ENCODE peak calls at places on chromosomes 5 and 9, in ten cellular contexts. N is PC-3, L is cardiac muscle cell, I is PC-9, M is osteocyte, F is AG10803, D is BE2C, Z is GM23338, C is body of pancreas, T is GM13977. E is an unnamed sample.

GRCh38 chr5:173663810-173664526 is 47.5 kb upstream of the BOD1 start:
- DNase-seq in N (no peak), L (no peak), I (no peak), M (no peak), F (no peak), D (peak), Z (no peak), C (peak), T (no peak), E (no peak)

GRCh38 chr5:1554410-1554967 is 30.7 kb upstream of the LPCAT1 start:
- DNase-seq in N (no peak), L (no peak), I (peak), M (peak), F (no peak), D (no peak), Z (no peak), C (no peak), T (peak), E (peak)

GRCh38 chr9:82532504-82532903 is 530.4 kb downstream of the RASEF start:
- DNase-seq in N (peak), L (no peak), I (no peak), M (no peak), F (no peak), D (no peak), Z (no peak), C (no peak), T (no peak), E (no peak)

GRCh38 chr5:57468481-57469165 is 14.0 kb downstream of the ACTBL2 start:
- DNase-seq in N (no peak), L (no peak), I (peak), M (no peak), F (peak), D (no peak), Z (no peak), C (no peak), T (no peak), E (no peak)

GRCh38 chr9:83646500-83647239 is 23.7 kb downstream of the IDNK start:
- DNase-seq in N (no peak), L (peak), I (no peak), M (no peak), F (no peak), D (no peak), Z (no peak), C (no peak), T (no peak), E (no peak)

GRCh38 chr9:109683521-109683920 is 96.5 kb upstream of the PALM2AKAP2 start:
- DNase-seq in N (peak), L (no peak), I (no peak), M (no peak), F (no peak), D (no peak), Z (no peak), C (no peak), T (no peak), E (no peak)

GRCh38 chr5:150224483-150225027 is 34.7 kb downstream of the SLC6A7 start:
- DNase-seq in N (no peak), L (no peak), I (no peak), M (no peak), F (peak), D (no peak), Z (no peak), C (no peak), T (no peak), E (no peak)

GRCh38 chr5:178637356-178638069 is 10.7 kb upstream of the CLK4 start:
- DNase-seq in N (no peak), L (no peak), I (no peak), M (no peak), F (no peak), D (no peak), Z (no peak), C (no peak), T (no peak), E (no peak)

GRCh38 chr9:91361294-91362201 is at the start of gene AUH:
- DNase-seq in N (peak), L (peak), I (peak), M (peak), F (peak), D (peak), Z (peak), C (peak), T (peak), E (peak)

GRCh38 chr9:116656977-116657376 is 30.1 kb upstream of the TRIM32 start:
- DNase-seq in N (no peak), L (no peak), I (no peak), M (no peak), F (peak), D (no peak), Z (no peak), C (no peak), T (no peak), E (no peak)

GRCh38 chr9:37730840-37731239 is 22.8 kb upstream of the TRMT10B start:
- DNase-seq in N (no peak), L (no peak), I (no peak), M (no peak), F (no peak), D (no peak), Z (no peak), C (no peak), T (no peak), E (no peak)

GRCh38 chr5:13478831-13479465 is 465.5 kb downstream of the DNAH5 start:
- DNase-seq in N (peak), L (peak), I (no peak), M (no peak), F (peak), D (peak), Z (peak), C (peak), T (peak), E (no peak)

GRCh38 chr5:142886211-142886610 is 116.0 kb downstream of the ARHGAP26 start:
- DNase-seq in N (no peak), L (no peak), I (no peak), M (no peak), F (no peak), D (no peak), Z (no peak), C (no peak), T (no peak), E (no peak)

GRCh38 chr5:68562308-68562707 is 346.8 kb downstream of the PIK3R1 start:
- DNase-seq in N (no peak), L (peak), I (no peak), M (no peak), F (no peak), D (peak), Z (no peak), C (peak), T (no peak), E (no peak)

GRCh38 chr5:124411089-124411488 is 335.4 kb downstream of the ZNF608 start:
- DNase-seq in N (no peak), L (no peak), I (no peak), M (no peak), F (no peak), D (no peak), Z (no peak), C (no peak), T (no peak), E (no peak)

GRCh38 chr5:149452007-149452664 is 73.0 kb upstream of the IL17B start:
- DNase-seq in N (no peak), L (peak), I (no peak), M (no peak), F (peak), D (no peak), Z (peak), C (peak), T (no peak), E (no peak)

GRCh38 chr5:142426676-142427364 is 102.0 kb upstream of the SPRY4 start:
- DNase-seq in N (no peak), L (no peak), I (no peak), M (no peak), F (no peak), D (no peak), Z (no peak), C (no peak), T (no peak), E (no peak)

GRCh38 chr9:133046196-133046899 is 15.4 kb upstream of the CEL start:
- DNase-seq in N (no peak), L (no peak), I (no peak), M (no peak), F (no peak), D (no peak), Z (no peak), C (no peak), T (no peak), E (no peak)

GRCh38 chr9:135971892-135972291 is 10.7 kb upstream of the UBAC1 start:
- DNase-seq in N (peak), L (peak), I (peak), M (no peak), F (no peak), D (no peak), Z (peak), C (peak), T (no peak), E (no peak)

GRCh38 chr9:104856413-104856941 is 71.5 kb downstream of the ABCA1 start:
- DNase-seq in N (peak), L (no peak), I (peak), M (no peak), F (no peak), D (no peak), Z (no peak), C (no peak), T (no peak), E (no peak)

GRCh38 chr9:92627651-92628050 is 42.3 kb downstream of the IPPK start:
- DNase-seq in N (no peak), L (no peak), I (no peak), M (no peak), F (peak), D (no peak), Z (no peak), C (no peak), T (no peak), E (no peak)

GRCh38 chr5:141753971-141754713 is 72.1 kb upstream of the ARAP3 start:
- DNase-seq in N (peak), L (peak), I (peak), M (no peak), F (peak), D (no peak), Z (peak), C (peak), T (peak), E (no peak)

GRCh38 chr5:74035521-74035937 is 409.5 kb downstream of the ARHGEF28 start:
- DNase-seq in N (peak), L (peak), I (peak), M (no peak), F (peak), D (peak), Z (peak), C (no peak), T (peak), E (no peak)

GRCh38 chr9:136577941-136578619 is 32.2 kb upstream of the NOTCH1 start:
- DNase-seq in N (no peak), L (no peak), I (peak), M (no peak), F (no peak), D (no peak), Z (no peak), C (no peak), T (no peak), E (no peak)

GRCh38 chr5:172451771-172452197 is 2.5 kb downstream of the SH3PXD2B start:
- DNase-seq in N (peak), L (no peak), I (peak), M (no peak), F (peak), D (no peak), Z (peak), C (peak), T (no peak), E (no peak)

GRCh38 chr5:176870110-176870591 is 29.0 kb downstream of the HK3 start:
- DNase-seq in N (peak), L (peak), I (no peak), M (no peak), F (peak), D (peak), Z (peak), C (peak), T (no peak), E (no peak)

GRCh38 chr5:176817369-176817841 is 7.0 kb downstream of the UNC5A start:
- DNase-seq in N (no peak), L (peak), I (no peak), M (no peak), F (no peak), D (peak), Z (peak), C (no peak), T (no peak), E (no peak)

GRCh38 chr5:173454381-173454763 is 126.2 kb upstream of the STC2 start:
- DNase-seq in N (peak), L (no peak), I (peak), M (no peak), F (peak), D (no peak), Z (no peak), C (no peak), T (no peak), E (no peak)

GRCh38 chr5:55159763-55160492 is at the start of gene GPX8:
- DNase-seq in N (peak), L (peak), I (peak), M (no peak), F (peak), D (no peak), Z (peak), C (peak), T (peak), E (no peak)

GRCh38 chr9:120873512-120873911 is 3.5 kb downstream of the PHF19 start:
- DNase-seq in N (peak), L (no peak), I (peak), M (no peak), F (no peak), D (no peak), Z (peak), C (peak), T (no peak), E (no peak)

GRCh38 chr9:88950341-88951141 is 40.7 kb upstream of the S1PR3 start:
- DNase-seq in N (peak), L (peak), I (peak), M (no peak), F (peak), D (no peak), Z (no peak), C (no peak), T (no peak), E (no peak)

GRCh38 chr5:118326496-118327045 is 661.8 kb downstream of the DTWD2 start:
- DNase-seq in N (peak), L (no peak), I (no peak), M (no peak), F (peak), D (no peak), Z (no peak), C (no peak), T (no peak), E (no peak)

GRCh38 chr9:96459268-96460007 is 9.5 kb downstream of the HABP4 start:
- DNase-seq in N (peak), L (no peak), I (no peak), M (peak), F (no peak), D (no peak), Z (no peak), C (no peak), T (no peak), E (no peak)

GRCh38 chr9:2210201-2210600 is 195.1 kb downstream of the SMARCA2 start:
- DNase-seq in N (peak), L (no peak), I (no peak), M (no peak), F (no peak), D (no peak), Z (no peak), C (no peak), T (no peak), E (no peak)

DNA sequence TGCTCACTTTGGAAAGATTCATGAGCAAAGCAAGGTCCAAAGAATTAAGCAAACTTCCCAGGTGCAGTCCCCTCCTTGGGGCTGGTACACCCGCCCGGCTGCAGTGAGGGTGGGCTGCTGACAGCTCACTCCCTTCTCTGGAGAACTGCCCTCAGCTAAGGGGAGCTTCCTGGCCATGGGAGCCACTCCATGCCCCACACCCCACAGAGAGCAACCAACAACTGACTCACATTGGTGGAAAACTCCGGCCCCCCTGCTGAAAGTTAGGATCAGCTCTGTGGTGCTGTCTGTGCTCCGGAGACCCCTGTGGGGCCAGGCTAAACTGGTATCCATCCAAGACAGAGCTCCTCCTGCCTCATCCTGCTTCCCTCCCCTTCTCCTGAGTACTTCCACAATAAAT is 223.0 kb downstream of the GABBR2 start:
- DNase-seq in N (no peak), L (no peak), I (no peak), M (no peak), F (no peak), D (no peak), Z (no peak), C (no peak), T (no peak), E (no peak)
- TF ChIP-seq CTCF in N (no peak), L (no peak), I (no peak), M (no peak), F (no peak), D (no peak), Z (no peak), C (no peak), T (no peak), E (no peak)

GRCh38 chr9:115013998-115014397 is 83.6 kb upstream of the TNFSF8 start:
- DNase-seq in N (peak), L (peak), I (peak), M (peak), F (peak), D (peak), Z (peak), C (peak), T (peak), E (no peak)
- TF ChIP-seq CTCF in N (peak), L (peak), I (peak), M (peak), F (peak), D (peak), Z (peak), C (peak), T (peak), E (peak)

GRCh38 chr9:126615251-126615790 is 1.6 kb downstream of the LMX1B start:
- DNase-seq in N (no peak), L (no peak), I (no peak), M (no peak), F (peak), D (no peak), Z (peak), C (peak), T (peak), E (no peak)

GRCh38 chr9:126617003-126617739 is 3.4 kb downstream of the LMX1B start:
- DNase-seq in N (no peak), L (no peak), I (no peak), M (no peak), F (no peak), D (no peak), Z (peak), C (peak), T (peak), E (no peak)

GRCh38 chr9:126614455-126615248 is 924 bp downstream of the LMX1B start:
- DNase-seq in N (no peak), L (no peak), I (no peak), M (no peak), F (no peak), D (no peak), Z (peak), C (no peak), T (peak), E (no peak)

GRCh38 chr9:126616521-126616976 is 2.8 kb downstream of the LMX1B start:
- DNase-seq in N (no peak), L (no peak), I (no peak), M (no peak), F (no peak), D (no peak), Z (peak), C (peak), T (peak), E (no peak)

DNA sequence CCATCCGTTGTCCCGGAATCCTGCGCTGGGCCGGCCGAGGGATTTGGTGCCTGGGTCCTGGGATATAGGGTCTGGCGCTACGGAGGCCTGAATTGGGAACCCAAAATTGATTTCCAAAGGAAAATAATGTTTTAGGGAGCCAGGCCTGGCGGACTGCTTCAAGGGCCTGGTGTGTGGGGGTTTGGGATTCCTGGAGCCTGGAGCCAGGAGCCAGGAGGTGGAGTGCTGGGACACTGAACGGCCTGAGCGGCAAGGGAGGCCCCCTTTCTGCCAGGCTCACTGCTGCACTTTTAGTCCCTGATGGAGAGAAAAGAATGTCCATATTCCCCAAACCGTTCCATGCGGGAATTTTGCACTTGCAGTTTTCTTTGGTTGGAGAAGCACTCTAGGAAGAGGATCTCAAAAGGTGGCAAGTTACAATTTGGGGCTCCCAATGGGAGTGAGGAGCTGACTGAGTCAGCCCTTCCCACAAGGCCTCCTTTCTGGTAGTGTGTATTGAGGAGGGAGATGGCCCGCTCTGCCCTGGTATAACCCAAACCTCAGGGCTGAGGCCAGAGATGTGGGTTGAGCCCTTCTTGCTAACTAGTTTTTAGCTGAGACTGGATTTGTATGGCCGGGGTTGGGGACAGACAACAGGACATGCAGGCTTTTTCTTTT is 2.2 kb downstream of the LMX1B start:
- DNase-seq in N (no peak), L (no peak), I (no peak), M (no peak), F (no peak), D (no peak), Z (peak), C (no peak), T (peak), E (no peak)
- TF ChIP-seq CTCF in N (no peak), L (no peak), I (no peak), M (no peak), F (no peak), D (no peak), Z (no peak), C (no peak), T (no peak), E (no peak)

DNA sequence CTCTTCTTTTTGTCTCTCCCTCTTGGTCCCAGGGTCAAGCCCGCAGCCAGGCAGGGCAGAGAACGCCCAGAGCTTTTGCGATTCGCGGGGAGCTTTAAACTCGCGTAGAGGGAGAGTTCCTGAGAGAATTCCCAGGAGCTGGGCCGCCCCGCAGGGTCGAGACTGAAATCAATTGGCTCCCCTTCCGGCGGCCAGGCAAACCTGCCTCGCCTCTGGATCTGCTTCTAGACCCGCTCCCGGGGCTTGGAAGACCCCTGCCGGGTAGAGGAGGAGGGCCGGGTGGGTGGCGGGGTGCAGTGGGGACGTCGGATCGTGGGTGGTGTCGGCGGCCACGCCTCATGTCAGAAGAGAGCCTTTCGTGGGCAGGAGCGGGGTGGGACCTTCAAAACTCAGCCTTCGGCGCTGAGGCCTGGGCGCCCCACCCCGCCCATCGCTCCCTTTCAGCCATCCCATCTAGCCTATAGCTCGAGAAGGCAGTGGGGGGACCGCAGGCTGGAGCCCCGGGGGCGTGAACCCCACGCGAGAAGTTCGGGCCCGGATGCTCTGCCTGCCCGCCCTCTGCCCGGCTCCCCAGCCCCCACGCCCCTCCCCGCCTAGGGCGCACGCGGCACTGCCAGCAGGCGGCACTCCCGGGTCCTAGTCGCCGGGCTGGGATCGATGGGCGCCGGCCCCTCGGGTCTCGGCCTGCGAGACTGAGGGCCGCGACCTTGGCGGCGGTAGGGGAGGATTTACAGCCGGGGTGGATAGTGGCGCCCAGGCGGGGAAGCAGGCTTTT is 6.1 kb downstream of the PRDM6 start:
- DNase-seq in N (no peak), L (peak), I (no peak), M (no peak), F (no peak), D (no peak), Z (peak), C (no peak), T (peak), E (no peak)
- TF ChIP-seq CTCF in N (no peak), L (no peak), I (no peak), M (no peak), F (no peak), D (no peak), Z (peak), C (no peak), T (no peak), E (peak)